ENCODE peak calls at places on chromosomes 4 and X, in eight cellular contexts. One of them, this sample, is unnamed.

GRCh38 chr4:8368998-8369397 is 71.5 kb downstream of the ACOX3 start:
- DNase-seq in foreskin keratinocyte: no peak
- DNase-seq in transverse colon: no peak
- DNase-seq in ureter: no peak
- DNase-seq in fibroblast of gingiva: no peak
- DNase-seq in stimulated activated CD8-positive, alpha-beta memory T cell treated with anti-CD3 and anti-CD28 coated beads, Interleukin-7, amount 100 ng/mL, for 48 hours: no peak
- DNase-seq in left colon: no peak
- DNase-seq in endothelial cell: no peak
- DNase-seq in this sample: no peak

GRCh38 chr4:105088110-105088879 is 58.4 kb upstream of the TET2 start:
- DNase-seq in foreskin keratinocyte: peak; percentile 73
- DNase-seq in transverse colon: no peak
- DNase-seq in ureter: peak; percentile 43
- DNase-seq in fibroblast of gingiva: peak; percentile 68
- DNase-seq in stimulated activated CD8-positive, alpha-beta memory T cell treated with anti-CD3 and anti-CD28 coated beads, Interleukin-7, amount 100 ng/mL, for 48 hours: no peak
- DNase-seq in left colon: no peak
- DNase-seq in endothelial cell: no peak
- DNase-seq in this sample: peak; percentile 58

GRCh38 chrX:39705299-39705698 is 392.5 kb downstream of the BCOR start:
- DNase-seq in foreskin keratinocyte: no peak
- DNase-seq in transverse colon: peak; percentile 58
- DNase-seq in ureter: peak; percentile 70
- DNase-seq in fibroblast of gingiva: peak; percentile 83
- DNase-seq in stimulated activated CD8-positive, alpha-beta memory T cell treated with anti-CD3 and anti-CD28 coated beads, Interleukin-7, amount 100 ng/mL, for 48 hours: no peak
- DNase-seq in left colon: peak; percentile 39
- DNase-seq in endothelial cell: no peak
- DNase-seq in this sample: peak; percentile 90

GRCh38 chr4:78099058-78099457 is 41.9 kb downstream of the FRAS1 start:
- DNase-seq in foreskin keratinocyte: no peak
- DNase-seq in transverse colon: no peak
- DNase-seq in ureter: no peak
- DNase-seq in fibroblast of gingiva: no peak
- DNase-seq in stimulated activated CD8-positive, alpha-beta memory T cell treated with anti-CD3 and anti-CD28 coated beads, Interleukin-7, amount 100 ng/mL, for 48 hours: no peak
- DNase-seq in left colon: no peak
- DNase-seq in endothelial cell: no peak
- DNase-seq in this sample: no peak

GRCh38 chrX:40922307-40922706 is 162.9 kb upstream of the USP9X start:
- DNase-seq in foreskin keratinocyte: no peak
- DNase-seq in transverse colon: no peak
- DNase-seq in ureter: no peak
- DNase-seq in fibroblast of gingiva: peak; percentile 6
- DNase-seq in stimulated activated CD8-positive, alpha-beta memory T cell treated with anti-CD3 and anti-CD28 coated beads, Interleukin-7, amount 100 ng/mL, for 48 hours: no peak
- DNase-seq in left colon: no peak
- DNase-seq in endothelial cell: no peak
- DNase-seq in this sample: peak; percentile 69

GRCh38 chr4:99966692-99967091 is 16.6 kb upstream of the H2AZ1 start:
- DNase-seq in foreskin keratinocyte: no peak
- DNase-seq in transverse colon: no peak
- DNase-seq in ureter: no peak
- DNase-seq in fibroblast of gingiva: peak; percentile 45
- DNase-seq in stimulated activated CD8-positive, alpha-beta memory T cell treated with anti-CD3 and anti-CD28 coated beads, Interleukin-7, amount 100 ng/mL, for 48 hours: no peak
- DNase-seq in left colon: no peak
- DNase-seq in endothelial cell: no peak
- DNase-seq in this sample: peak; percentile 22

GRCh38 chr4:146959692-146960091 is 14.0 kb upstream of the TTC29 start:
- DNase-seq in foreskin keratinocyte: no peak
- DNase-seq in transverse colon: no peak
- DNase-seq in ureter: no peak
- DNase-seq in fibroblast of gingiva: no peak
- DNase-seq in stimulated activated CD8-positive, alpha-beta memory T cell treated with anti-CD3 and anti-CD28 coated beads, Interleukin-7, amount 100 ng/mL, for 48 hours: no peak
- DNase-seq in left colon: no peak
- DNase-seq in endothelial cell: no peak
- DNase-seq in this sample: peak; percentile 74

GRCh38 chr4:80535551-80535950 is 200.0 kb downstream of the CFAP299 start:
- DNase-seq in foreskin keratinocyte: peak; percentile 5
- DNase-seq in transverse colon: no peak
- DNase-seq in ureter: no peak
- DNase-seq in fibroblast of gingiva: no peak
- DNase-seq in stimulated activated CD8-positive, alpha-beta memory T cell treated with anti-CD3 and anti-CD28 coated beads, Interleukin-7, amount 100 ng/mL, for 48 hours: no peak
- DNase-seq in left colon: no peak
- DNase-seq in endothelial cell: no peak
- DNase-seq in this sample: peak; percentile 40

GRCh38 chr4:19455196-19455595 is 796.5 kb upstream of the SLIT2 start:
- DNase-seq in foreskin keratinocyte: no peak
- DNase-seq in transverse colon: no peak
- DNase-seq in ureter: no peak
- DNase-seq in fibroblast of gingiva: no peak
- DNase-seq in stimulated activated CD8-positive, alpha-beta memory T cell treated with anti-CD3 and anti-CD28 coated beads, Interleukin-7, amount 100 ng/mL, for 48 hours: no peak
- DNase-seq in left colon: no peak
- DNase-seq in endothelial cell: no peak
- DNase-seq in this sample: no peak

GRCh38 chr4:74531952-74532794 is 87.2 kb downstream of the AREG start:
- DNase-seq in foreskin keratinocyte: no peak
- DNase-seq in transverse colon: no peak
- DNase-seq in ureter: no peak
- DNase-seq in fibroblast of gingiva: peak; percentile 85
- DNase-seq in stimulated activated CD8-positive, alpha-beta memory T cell treated with anti-CD3 and anti-CD28 coated beads, Interleukin-7, amount 100 ng/mL, for 48 hours: no peak
- DNase-seq in left colon: no peak
- DNase-seq in endothelial cell: peak; percentile 19
- DNase-seq in this sample: peak; percentile 91

GRCh38 chrX:153969904-153970397 is 1.7 kb downstream of the HCFC1 start:
- DNase-seq in foreskin keratinocyte: no peak
- DNase-seq in transverse colon: no peak
- DNase-seq in ureter: no peak
- DNase-seq in fibroblast of gingiva: peak; percentile 49
- DNase-seq in stimulated activated CD8-positive, alpha-beta memory T cell treated with anti-CD3 and anti-CD28 coated beads, Interleukin-7, amount 100 ng/mL, for 48 hours: no peak
- DNase-seq in left colon: peak; percentile 36
- DNase-seq in endothelial cell: no peak
- DNase-seq in this sample: no peak

GRCh38 chr4:81688085-81688484 is 216.4 kb upstream of the RASGEF1B start:
- DNase-seq in foreskin keratinocyte: peak; percentile 3
- DNase-seq in transverse colon: no peak
- DNase-seq in ureter: no peak
- DNase-seq in fibroblast of gingiva: no peak
- DNase-seq in stimulated activated CD8-positive, alpha-beta memory T cell treated with anti-CD3 and anti-CD28 coated beads, Interleukin-7, amount 100 ng/mL, for 48 hours: no peak
- DNase-seq in left colon: no peak
- DNase-seq in endothelial cell: no peak
- DNase-seq in this sample: peak; percentile 7

GRCh38 chr4:38687571-38688011 is 23.6 kb downstream of the KLF3 start:
- DNase-seq in foreskin keratinocyte: no peak
- DNase-seq in transverse colon: no peak
- DNase-seq in ureter: no peak
- DNase-seq in fibroblast of gingiva: no peak
- DNase-seq in stimulated activated CD8-positive, alpha-beta memory T cell treated with anti-CD3 and anti-CD28 coated beads, Interleukin-7, amount 100 ng/mL, for 48 hours: no peak
- DNase-seq in left colon: no peak
- DNase-seq in endothelial cell: no peak
- DNase-seq in this sample: no peak

GRCh38 chr4:43411226-43411625 is 518.7 kb downstream of the GRXCR1 start:
- DNase-seq in foreskin keratinocyte: no peak
- DNase-seq in transverse colon: no peak
- DNase-seq in ureter: no peak
- DNase-seq in fibroblast of gingiva: peak; percentile 11
- DNase-seq in stimulated activated CD8-positive, alpha-beta memory T cell treated with anti-CD3 and anti-CD28 coated beads, Interleukin-7, amount 100 ng/mL, for 48 hours: no peak
- DNase-seq in left colon: no peak
- DNase-seq in endothelial cell: no peak
- DNase-seq in this sample: no peak

GRCh38 chrX:108312011-108312410 is 126.2 kb downstream of the COL4A6 start:
- DNase-seq in foreskin keratinocyte: no peak
- DNase-seq in transverse colon: no peak
- DNase-seq in ureter: no peak
- DNase-seq in fibroblast of gingiva: no peak
- DNase-seq in stimulated activated CD8-positive, alpha-beta memory T cell treated with anti-CD3 and anti-CD28 coated beads, Interleukin-7, amount 100 ng/mL, for 48 hours: no peak
- DNase-seq in left colon: no peak
- DNase-seq in endothelial cell: no peak
- DNase-seq in this sample: no peak

GRCh38 chr4:94349193-94349592 is 6.6 kb upstream of the HPGDS start:
- DNase-seq in foreskin keratinocyte: no peak
- DNase-seq in transverse colon: no peak
- DNase-seq in ureter: no peak
- DNase-seq in fibroblast of gingiva: peak; percentile 5
- DNase-seq in stimulated activated CD8-positive, alpha-beta memory T cell treated with anti-CD3 and anti-CD28 coated beads, Interleukin-7, amount 100 ng/mL, for 48 hours: no peak
- DNase-seq in left colon: no peak
- DNase-seq in endothelial cell: no peak
- DNase-seq in this sample: no peak

GRCh38 chrX:53422915-53423268 is 219 bp downstream of the RIBC1 start:
- DNase-seq in foreskin keratinocyte: no peak
- DNase-seq in transverse colon: no peak
- DNase-seq in ureter: no peak
- DNase-seq in fibroblast of gingiva: no peak
- DNase-seq in stimulated activated CD8-positive, alpha-beta memory T cell treated with anti-CD3 and anti-CD28 coated beads, Interleukin-7, amount 100 ng/mL, for 48 hours: no peak
- DNase-seq in left colon: no peak
- DNase-seq in endothelial cell: no peak
- DNase-seq in this sample: no peak

GRCh38 chr4:147943159-147943638 is 211.3 kb downstream of the ARHGAP10 start:
- DNase-seq in foreskin keratinocyte: no peak
- DNase-seq in transverse colon: no peak
- DNase-seq in ureter: no peak
- DNase-seq in fibroblast of gingiva: no peak
- DNase-seq in stimulated activated CD8-positive, alpha-beta memory T cell treated with anti-CD3 and anti-CD28 coated beads, Interleukin-7, amount 100 ng/mL, for 48 hours: no peak
- DNase-seq in left colon: no peak
- DNase-seq in endothelial cell: no peak
- DNase-seq in this sample: no peak

GRCh38 chr4:27807207-27807606 is 946.6 kb downstream of the STIM2 start:
- DNase-seq in foreskin keratinocyte: no peak
- DNase-seq in transverse colon: no peak
- DNase-seq in ureter: no peak
- DNase-seq in fibroblast of gingiva: no peak
- DNase-seq in stimulated activated CD8-positive, alpha-beta memory T cell treated with anti-CD3 and anti-CD28 coated beads, Interleukin-7, amount 100 ng/mL, for 48 hours: no peak
- DNase-seq in left colon: no peak
- DNase-seq in endothelial cell: no peak
- DNase-seq in this sample: no peak

This sample was measured in MCF 10A.